ENCODE peak calls at places on chromosome 18, in five cellular contexts. Z, C, H, D and U are unnamed samples.

GRCh38 chr18:62784966-62785413 is 69.6 kb downstream of the PHLPP1 start:
- DNase-seq in D (no peak), C (peak), H (no peak), Z (peak), U (no peak)

GRCh38 chr18:4636957-4637356 is 181.8 kb upstream of the DLGAP1 start:
- DNase-seq in H (no peak), Z (no peak), D (no peak), C (no peak), U (no peak)

GRCh38 chr18:11999431-11999830 is 18.1 kb downstream of the IMPA2 start:
- DNase-seq in C (no peak), H (no peak), Z (no peak), D (no peak), U (no peak)

GRCh38 chr18:56515522-56515921 is 122.9 kb downstream of the TXNL1 start:
- DNase-seq in C (no peak), H (no peak), Z (peak), D (no peak), U (no peak)

GRCh38 chr18:7038330-7038846 is 79.2 kb downstream of the LAMA1 start:
- DNase-seq in Z (peak), D (peak), C (peak), H (peak), U (peak)

GRCh38 chr18:63298393-63299015 is 21.1 kb downstream of the BCL2 start:
- DNase-seq in Z (no peak), D (no peak), C (no peak), H (no peak), U (no peak)

GRCh38 chr18:63511285-63511684 is 30.9 kb upstream of the SERPINB12 start:
- DNase-seq in C (peak), D (no peak), Z (peak), H (peak), U (no peak)

GRCh38 chr18:63736856-63737255 is 34.1 kb downstream of the SERPINB11 start:
- DNase-seq in D (no peak), Z (no peak), H (no peak), C (peak), U (no peak)

GRCh38 chr18:13070460-13070859 is 79.3 kb downstream of the CEP192 start:
- DNase-seq in Z (peak), H (no peak), D (no peak), C (no peak), U (no peak)

GRCh38 chr18:35513181-35513932 is 15.6 kb upstream of the INO80C start:
- DNase-seq in C (peak), H (peak), Z (peak), D (no peak), U (no peak)

GRCh38 chr18:77403969-77404535 is 154.4 kb downstream of the GALR1 start:
- DNase-seq in H (no peak), Z (no peak), C (no peak), D (no peak), U (no peak)

GRCh38 chr18:77405096-77405495 is 155.4 kb downstream of the GALR1 start:
- DNase-seq in D (no peak), C (no peak), Z (no peak), H (no peak), U (no peak)

GRCh38 chr18:77407733-77408132 is 158.1 kb downstream of the GALR1 start:
- DNase-seq in H (no peak), C (no peak), Z (no peak), D (no peak), U (no peak)
- TF ChIP-seq CTCF in H (no peak), C (no peak), Z (no peak), D (no peak), U (no peak)

DNA sequence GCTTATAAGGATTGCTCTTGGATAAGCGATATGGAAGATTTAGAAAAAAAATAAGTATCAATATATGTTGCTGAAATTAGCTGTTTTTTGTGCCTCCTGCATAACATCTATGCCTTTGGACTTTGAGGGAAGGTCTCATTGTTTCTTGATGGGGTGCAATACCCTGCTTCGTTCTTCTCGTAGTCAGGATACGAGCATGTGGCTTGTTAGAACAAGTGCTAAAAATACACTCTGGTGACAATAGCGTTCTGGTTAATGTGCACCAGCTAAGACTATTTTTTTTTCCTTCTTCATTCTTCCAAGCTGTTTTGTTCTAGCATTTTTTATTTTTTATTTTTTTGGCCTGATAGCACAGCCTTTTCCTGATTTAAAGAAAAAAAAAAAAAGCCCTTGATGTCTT is 97.5 kb downstream of the ZNF407 start:
- DNase-seq in H (no peak), C (no peak), Z (no peak), D (no peak), U (no peak)
- TF ChIP-seq CTCF in H (no peak), C (no peak), Z (no peak), D (no peak), U (no peak)

DNA sequence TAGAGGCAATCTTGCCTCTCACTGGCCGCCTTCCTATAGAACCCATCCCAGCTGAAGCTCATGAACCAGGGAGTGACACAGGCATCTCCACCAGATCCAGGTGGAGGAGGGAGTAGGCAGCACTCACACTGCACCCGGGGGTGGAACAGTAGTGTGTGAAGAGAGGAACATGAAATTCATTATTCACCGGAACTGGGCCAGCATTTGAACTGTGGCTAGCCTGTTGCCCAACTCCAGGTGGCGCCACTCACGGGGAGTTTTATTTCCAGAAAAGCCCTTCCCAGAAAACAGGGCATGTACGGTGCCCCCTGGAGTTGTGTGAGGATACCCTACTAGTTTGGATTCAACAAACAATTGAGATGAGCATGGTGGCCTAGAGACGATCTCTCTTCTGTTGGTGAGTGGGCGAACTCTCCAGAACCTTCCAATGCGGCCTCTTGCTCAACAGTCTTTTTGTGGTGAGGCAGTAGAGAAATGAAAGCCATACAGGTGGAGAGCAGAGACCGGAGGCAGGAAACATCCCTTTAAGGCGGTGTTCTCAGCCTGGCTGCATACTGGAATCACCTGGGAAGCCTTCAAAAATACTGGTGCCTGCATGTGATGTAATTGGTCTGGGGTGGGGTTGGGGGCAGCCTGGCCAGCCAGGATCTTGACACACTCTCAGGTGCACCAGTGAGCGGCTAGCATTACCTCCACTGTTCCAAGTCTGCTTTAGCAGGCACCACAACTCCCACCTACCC is 73.5 kb upstream of the NEDD4L start:
- DNase-seq in D (no peak), Z (no peak), C (no peak), H (peak), U (no peak)
- TF ChIP-seq CTCF in D (peak), Z (peak), C (peak), H (peak), U (no peak)

DNA sequence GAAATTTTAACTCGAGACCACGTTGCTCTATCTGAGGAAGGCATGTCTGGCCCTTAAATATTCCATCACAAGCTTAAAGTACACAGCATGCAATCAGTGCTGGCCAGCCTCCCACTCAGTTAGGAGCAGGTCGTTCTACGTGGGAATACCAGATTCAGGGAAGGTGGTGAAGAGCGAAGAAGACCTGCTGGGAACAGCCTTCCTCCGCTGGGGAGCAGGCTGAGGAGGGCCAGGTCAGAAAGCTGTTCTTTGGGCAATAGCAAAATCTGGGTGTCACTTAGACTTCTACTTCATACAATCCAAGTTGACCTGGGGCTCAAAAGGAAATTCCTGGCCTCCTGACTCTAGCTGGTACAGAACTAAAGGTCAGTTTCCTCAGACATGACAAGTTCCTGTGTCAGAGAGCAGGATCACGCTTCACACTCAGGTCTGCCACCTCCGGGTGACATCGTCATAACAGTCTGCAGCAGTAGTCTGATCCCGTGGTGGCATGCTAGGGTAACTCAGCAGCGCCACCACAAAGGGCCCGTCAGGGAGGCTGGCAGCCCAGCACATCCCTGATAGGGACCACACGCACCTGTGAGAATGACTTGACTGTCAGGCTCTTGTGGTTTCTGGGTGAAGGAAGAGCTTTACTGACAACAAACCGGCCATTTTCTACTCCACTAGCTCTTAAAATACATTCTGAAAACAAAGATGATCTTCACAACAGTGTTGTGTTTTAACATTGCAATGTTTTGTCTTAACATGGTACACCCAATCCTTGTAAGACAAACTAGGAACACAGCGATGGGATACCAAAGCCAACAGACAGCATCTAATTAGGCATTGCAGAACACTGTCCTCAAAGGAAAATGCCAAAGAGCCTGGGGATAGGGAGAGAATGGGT is 35.2 kb upstream of the NAPG start:
- DNase-seq in H (peak), D (no peak), C (no peak), Z (no peak), U (peak)
- TF ChIP-seq CTCF in H (no peak), D (no peak), C (no peak), Z (no peak), U (peak)

DNA sequence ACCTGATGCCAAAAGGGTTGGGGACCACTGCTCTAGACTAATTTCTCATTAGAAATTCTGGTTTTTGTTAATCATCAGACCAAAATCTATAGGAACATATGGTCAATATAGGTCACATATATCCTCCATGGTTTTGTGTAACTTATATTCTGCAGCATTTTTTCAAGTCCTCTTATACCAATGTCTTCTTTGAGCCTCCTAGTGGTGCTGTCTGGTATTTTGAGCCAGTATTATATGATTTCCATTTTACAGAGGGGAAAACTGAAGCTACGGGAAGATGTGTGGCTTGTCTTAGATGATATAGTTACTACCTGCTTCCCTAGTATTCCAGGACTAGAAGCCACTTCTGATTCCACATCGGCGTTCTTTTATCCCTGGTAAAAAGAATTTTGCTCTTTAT is 13.8 kb downstream of the MAPK4 start:
- DNase-seq in H (no peak), Z (no peak), D (no peak), C (no peak), U (no peak)
- TF ChIP-seq CTCF in H (no peak), Z (peak), D (no peak), C (no peak), U (no peak)

GRCh38 chr18:8607776-8608682 is 1.2 kb upstream of the RAB12 start:
- DNase-seq in D (no peak), Z (no peak), H (no peak), C (no peak), U (peak)

GRCh38 chr18:8609711-8610441 is 639 bp downstream of the RAB12 start:
- DNase-seq in D (peak), Z (no peak), H (no peak), C (no peak), U (peak)

GRCh38 chr18:8610442-8610801 is 1.2 kb downstream of the RAB12 start:
- DNase-seq in D (no peak), Z (no peak), H (no peak), C (no peak), U (no peak)

GRCh38 chr18:8611916-8612576 is 2.8 kb downstream of the RAB12 start:
- DNase-seq in Z (no peak), H (no peak), C (no peak), D (no peak), U (no peak)

GRCh38 chr18:8608795-8609673 is at the start of gene RAB12:
- DNase-seq in D (peak), H (peak), Z (peak), C (peak), U (peak)
- TF ChIP-seq CTCF in D (peak), H (peak), Z (no peak), C (peak), U (peak)

GRCh38 chr18:34075963-34076860 is 148.5 kb downstream of the NOL4 start:
- DNase-seq in H (no peak), D (no peak), Z (no peak), C (no peak), U (no peak)

GRCh38 chr18:34077599-34077998 is 147.1 kb downstream of the NOL4 start:
- DNase-seq in C (no peak), Z (no peak), H (no peak), D (no peak), U (no peak)
- TF ChIP-seq CTCF in C (no peak), Z (no peak), H (no peak), D (peak), U (peak)

GRCh38 chr18:75895135-75895534 is 467.6 kb upstream of the SMIM21 start:
- DNase-seq in D (no peak), Z (no peak), C (no peak), H (no peak), U (no peak)

GRCh38 chr18:75898666-75899065 is 471.2 kb upstream of the SMIM21 start:
- DNase-seq in H (no peak), D (no peak), C (no peak), Z (no peak), U (no peak)

GRCh38 chr18:75896865-75897264 is 469.4 kb upstream of the SMIM21 start:
- DNase-seq in H (no peak), D (no peak), C (no peak), Z (no peak), U (no peak)
- TF ChIP-seq CTCF in H (no peak), D (no peak), C (no peak), Z (no peak), U (no peak)

GRCh38 chr18:66872277-66872676 is 268.4 kb upstream of the CDH19 start:
- DNase-seq in D (no peak), Z (peak), H (no peak), C (peak), U (no peak)
- TF ChIP-seq CTCF in D (peak), Z (peak), H (no peak), C (peak), U (no peak)